ENCODE peak calls at places on chromosomes 4 and X, in eight cellular contexts. One of them, this sample, is unnamed.

GRCh38 chr4:142534994-142535393 is 311.1 kb downstream of the INPP4B start:
- DNase-seq in activated T-cell treated with anti-CD3 and anti-CD28 coated beads, Interleukin-2, amount 50 U/mL, for 72 hours: no peak
- DNase-seq in iris pigment epithelial cell: peak; percentile 26
- DNase-seq in activated CD4-positive, alpha-beta T cell treated with anti-CD3 and anti-CD28 coated beads, Interleukin-2, amount 50 U/mL, for 48 hours: no peak
- DNase-seq in GM06990: no peak
- DNase-seq in T-helper 1 cell: no peak
- DNase-seq in mucosa of gallbladder: no peak
- DNase-seq in Right ventricle myocardium superior: no peak
- DNase-seq in this sample: peak; percentile 74

GRCh38 chrX:10611441-10612090 is 8.8 kb downstream of the MID1 start:
- DNase-seq in activated T-cell treated with anti-CD3 and anti-CD28 coated beads, Interleukin-2, amount 50 U/mL, for 72 hours: no peak
- DNase-seq in iris pigment epithelial cell: peak; percentile 79
- DNase-seq in activated CD4-positive, alpha-beta T cell treated with anti-CD3 and anti-CD28 coated beads, Interleukin-2, amount 50 U/mL, for 48 hours: no peak
- DNase-seq in GM06990: no peak
- DNase-seq in T-helper 1 cell: no peak
- DNase-seq in mucosa of gallbladder: no peak
- DNase-seq in Right ventricle myocardium superior: no peak
- DNase-seq in this sample: no peak

GRCh38 chrX:69314436-69315348 is 149.4 kb upstream of the PJA1 start:
- DNase-seq in activated T-cell treated with anti-CD3 and anti-CD28 coated beads, Interleukin-2, amount 50 U/mL, for 72 hours: no peak
- DNase-seq in iris pigment epithelial cell: no peak
- DNase-seq in activated CD4-positive, alpha-beta T cell treated with anti-CD3 and anti-CD28 coated beads, Interleukin-2, amount 50 U/mL, for 48 hours: no peak
- DNase-seq in GM06990: no peak
- DNase-seq in T-helper 1 cell: no peak
- DNase-seq in mucosa of gallbladder: no peak
- DNase-seq in Right ventricle myocardium superior: no peak
- DNase-seq in this sample: no peak

GRCh38 chrX:42151808-42152207 is 228.5 kb upstream of the CASK start:
- DNase-seq in activated T-cell treated with anti-CD3 and anti-CD28 coated beads, Interleukin-2, amount 50 U/mL, for 72 hours: no peak
- DNase-seq in iris pigment epithelial cell: no peak
- DNase-seq in activated CD4-positive, alpha-beta T cell treated with anti-CD3 and anti-CD28 coated beads, Interleukin-2, amount 50 U/mL, for 48 hours: no peak
- DNase-seq in GM06990: no peak
- DNase-seq in T-helper 1 cell: peak; percentile 28
- DNase-seq in mucosa of gallbladder: no peak
- DNase-seq in Right ventricle myocardium superior: no peak
- DNase-seq in this sample: no peak

GRCh38 chr4:174157106-174157607 is 126.3 kb downstream of the FBXO8 start:
- DNase-seq in activated T-cell treated with anti-CD3 and anti-CD28 coated beads, Interleukin-2, amount 50 U/mL, for 72 hours: no peak
- DNase-seq in iris pigment epithelial cell: peak; percentile 34
- DNase-seq in activated CD4-positive, alpha-beta T cell treated with anti-CD3 and anti-CD28 coated beads, Interleukin-2, amount 50 U/mL, for 48 hours: no peak
- DNase-seq in GM06990: no peak
- DNase-seq in T-helper 1 cell: no peak
- DNase-seq in mucosa of gallbladder: no peak
- DNase-seq in Right ventricle myocardium superior: no peak
- DNase-seq in this sample: no peak

GRCh38 chr4:109559625-109559982 is 442 bp upstream of the MCUB start:
- DNase-seq in activated T-cell treated with anti-CD3 and anti-CD28 coated beads, Interleukin-2, amount 50 U/mL, for 72 hours: peak; percentile 57
- DNase-seq in iris pigment epithelial cell: peak; percentile 52
- DNase-seq in activated CD4-positive, alpha-beta T cell treated with anti-CD3 and anti-CD28 coated beads, Interleukin-2, amount 50 U/mL, for 48 hours: peak; percentile 50
- DNase-seq in GM06990: no peak
- DNase-seq in T-helper 1 cell: no peak
- DNase-seq in mucosa of gallbladder: peak; percentile 11
- DNase-seq in Right ventricle myocardium superior: peak; percentile 53
- DNase-seq in this sample: no peak

GRCh38 chr4:66911898-66912297 is 633.4 kb downstream of the CENPC start:
- DNase-seq in activated T-cell treated with anti-CD3 and anti-CD28 coated beads, Interleukin-2, amount 50 U/mL, for 72 hours: no peak
- DNase-seq in iris pigment epithelial cell: peak; percentile 44
- DNase-seq in activated CD4-positive, alpha-beta T cell treated with anti-CD3 and anti-CD28 coated beads, Interleukin-2, amount 50 U/mL, for 48 hours: no peak
- DNase-seq in GM06990: no peak
- DNase-seq in T-helper 1 cell: no peak
- DNase-seq in mucosa of gallbladder: no peak
- DNase-seq in Right ventricle myocardium superior: no peak
- DNase-seq in this sample: peak; percentile 55

GRCh38 chr4:186037692-186038658 is 31.0 kb upstream of the TLR3 start:
- DNase-seq in activated T-cell treated with anti-CD3 and anti-CD28 coated beads, Interleukin-2, amount 50 U/mL, for 72 hours: peak; percentile 6
- DNase-seq in iris pigment epithelial cell: peak; percentile 82
- DNase-seq in activated CD4-positive, alpha-beta T cell treated with anti-CD3 and anti-CD28 coated beads, Interleukin-2, amount 50 U/mL, for 48 hours: peak; percentile 5
- DNase-seq in GM06990: no peak
- DNase-seq in T-helper 1 cell: peak; percentile 36
- DNase-seq in mucosa of gallbladder: peak; percentile 78
- DNase-seq in Right ventricle myocardium superior: no peak
- DNase-seq in this sample: peak; percentile 87

GRCh38 chrX:154349359-154349935 is 25.0 kb downstream of the FLNA start:
- DNase-seq in activated T-cell treated with anti-CD3 and anti-CD28 coated beads, Interleukin-2, amount 50 U/mL, for 72 hours: no peak
- DNase-seq in iris pigment epithelial cell: no peak
- DNase-seq in activated CD4-positive, alpha-beta T cell treated with anti-CD3 and anti-CD28 coated beads, Interleukin-2, amount 50 U/mL, for 48 hours: no peak
- DNase-seq in GM06990: peak; percentile 14
- DNase-seq in T-helper 1 cell: no peak
- DNase-seq in mucosa of gallbladder: no peak
- DNase-seq in Right ventricle myocardium superior: peak; percentile 14
- DNase-seq in this sample: no peak

GRCh38 chr4:39825741-39826231 is 127.8 kb downstream of the UBE2K start:
- DNase-seq in activated T-cell treated with anti-CD3 and anti-CD28 coated beads, Interleukin-2, amount 50 U/mL, for 72 hours: no peak
- DNase-seq in iris pigment epithelial cell: peak; percentile 79
- DNase-seq in activated CD4-positive, alpha-beta T cell treated with anti-CD3 and anti-CD28 coated beads, Interleukin-2, amount 50 U/mL, for 48 hours: no peak
- DNase-seq in GM06990: no peak
- DNase-seq in T-helper 1 cell: no peak
- DNase-seq in mucosa of gallbladder: no peak
- DNase-seq in Right ventricle myocardium superior: no peak
- DNase-seq in this sample: peak; percentile 22

GRCh38 chrX:119693032-119693995 is at the start of gene SEPTIN6:
- DNase-seq in activated T-cell treated with anti-CD3 and anti-CD28 coated beads, Interleukin-2, amount 50 U/mL, for 72 hours: peak; percentile 94
- DNase-seq in iris pigment epithelial cell: peak; percentile 70
- DNase-seq in activated CD4-positive, alpha-beta T cell treated with anti-CD3 and anti-CD28 coated beads, Interleukin-2, amount 50 U/mL, for 48 hours: peak; percentile 78
- DNase-seq in GM06990: peak; percentile 95
- DNase-seq in T-helper 1 cell: peak; percentile 93
- DNase-seq in mucosa of gallbladder: peak; percentile 62
- DNase-seq in Right ventricle myocardium superior: peak; percentile 80
- DNase-seq in this sample: peak; percentile 55

GRCh38 chrX:106955004-106955772 is 35.0 kb downstream of the CLDN2 start:
- DNase-seq in activated T-cell treated with anti-CD3 and anti-CD28 coated beads, Interleukin-2, amount 50 U/mL, for 72 hours: no peak
- DNase-seq in iris pigment epithelial cell: peak; percentile 55
- DNase-seq in activated CD4-positive, alpha-beta T cell treated with anti-CD3 and anti-CD28 coated beads, Interleukin-2, amount 50 U/mL, for 48 hours: no peak
- DNase-seq in GM06990: no peak
- DNase-seq in T-helper 1 cell: no peak
- DNase-seq in mucosa of gallbladder: no peak
- DNase-seq in Right ventricle myocardium superior: no peak
- DNase-seq in this sample: no peak

GRCh38 chr4:184097240-184097619 is 120.4 kb downstream of the ENPP6 start:
- DNase-seq in activated T-cell treated with anti-CD3 and anti-CD28 coated beads, Interleukin-2, amount 50 U/mL, for 72 hours: peak; percentile 60
- DNase-seq in iris pigment epithelial cell: no peak
- DNase-seq in activated CD4-positive, alpha-beta T cell treated with anti-CD3 and anti-CD28 coated beads, Interleukin-2, amount 50 U/mL, for 48 hours: peak; percentile 27
- DNase-seq in GM06990: peak; percentile 49
- DNase-seq in T-helper 1 cell: peak; percentile 33
- DNase-seq in mucosa of gallbladder: peak; percentile 29
- DNase-seq in Right ventricle myocardium superior: peak; percentile 75
- DNase-seq in this sample: no peak

GRCh38 chrX:31260351-31260750 is 188.5 kb upstream of the FTHL17 start:
- DNase-seq in activated T-cell treated with anti-CD3 and anti-CD28 coated beads, Interleukin-2, amount 50 U/mL, for 72 hours: no peak
- DNase-seq in iris pigment epithelial cell: peak; percentile 16
- DNase-seq in activated CD4-positive, alpha-beta T cell treated with anti-CD3 and anti-CD28 coated beads, Interleukin-2, amount 50 U/mL, for 48 hours: no peak
- DNase-seq in GM06990: no peak
- DNase-seq in T-helper 1 cell: no peak
- DNase-seq in mucosa of gallbladder: no peak
- DNase-seq in Right ventricle myocardium superior: no peak
- DNase-seq in this sample: peak; percentile 7

GRCh38 chr4:2462992-2463762 is 5.7 kb upstream of the RNF4 start:
- DNase-seq in activated T-cell treated with anti-CD3 and anti-CD28 coated beads, Interleukin-2, amount 50 U/mL, for 72 hours: no peak
- DNase-seq in iris pigment epithelial cell: no peak
- DNase-seq in activated CD4-positive, alpha-beta T cell treated with anti-CD3 and anti-CD28 coated beads, Interleukin-2, amount 50 U/mL, for 48 hours: no peak
- DNase-seq in GM06990: no peak
- DNase-seq in T-helper 1 cell: no peak
- DNase-seq in mucosa of gallbladder: no peak
- DNase-seq in Right ventricle myocardium superior: no peak
- DNase-seq in this sample: no peak

GRCh38 chr4:113610542-113610941 is 151.0 kb downstream of the CAMK2D start:
- DNase-seq in activated T-cell treated with anti-CD3 and anti-CD28 coated beads, Interleukin-2, amount 50 U/mL, for 72 hours: no peak
- DNase-seq in iris pigment epithelial cell: no peak
- DNase-seq in activated CD4-positive, alpha-beta T cell treated with anti-CD3 and anti-CD28 coated beads, Interleukin-2, amount 50 U/mL, for 48 hours: no peak
- DNase-seq in GM06990: no peak
- DNase-seq in T-helper 1 cell: no peak
- DNase-seq in mucosa of gallbladder: no peak
- DNase-seq in Right ventricle myocardium superior: peak; percentile 44
- DNase-seq in this sample: no peak

GRCh38 chr4:179353791-179354190 is 1911.6 kb upstream of the AGA start:
- DNase-seq in activated T-cell treated with anti-CD3 and anti-CD28 coated beads, Interleukin-2, amount 50 U/mL, for 72 hours: no peak
- DNase-seq in iris pigment epithelial cell: peak; percentile 0
- DNase-seq in activated CD4-positive, alpha-beta T cell treated with anti-CD3 and anti-CD28 coated beads, Interleukin-2, amount 50 U/mL, for 48 hours: no peak
- DNase-seq in GM06990: no peak
- DNase-seq in T-helper 1 cell: no peak
- DNase-seq in mucosa of gallbladder: no peak
- DNase-seq in Right ventricle myocardium superior: no peak
- DNase-seq in this sample: peak; percentile 15

GRCh38 chr4:156169011-156169410 is 215.3 kb upstream of the CTSO start:
- DNase-seq in activated T-cell treated with anti-CD3 and anti-CD28 coated beads, Interleukin-2, amount 50 U/mL, for 72 hours: no peak
- DNase-seq in iris pigment epithelial cell: peak; percentile 91
- DNase-seq in activated CD4-positive, alpha-beta T cell treated with anti-CD3 and anti-CD28 coated beads, Interleukin-2, amount 50 U/mL, for 48 hours: no peak
- DNase-seq in GM06990: peak; percentile 25
- DNase-seq in T-helper 1 cell: no peak
- DNase-seq in mucosa of gallbladder: no peak
- DNase-seq in Right ventricle myocardium superior: no peak
- DNase-seq in this sample: peak; percentile 73

This sample was measured in epithelial cell of esophagus.